ENCODE peak calls at places on chromosomes 5 and 9, in nine cellular contexts. One of them, this sample, is unnamed.

GRCh38 chr9:23005061-23005690 is 558.6 kb downstream of the DMRTA1 start:
- DNase-seq in esophagus muscularis mucosa: no peak
- DNase-seq in esophagus squamous epithelium: no peak
- DNase-seq in HCT116: no peak
- DNase-seq in A549: no peak
- DNase-seq in ovary: no peak
- DNase-seq in H1: no peak
- DNase-seq in body of pancreas: no peak
- DNase-seq in IMR-90: no peak
- DNase-seq in this sample: no peak

GRCh38 chr9:14399736-14400657 is 86.1 kb upstream of the NFIB start:
- DNase-seq in esophagus muscularis mucosa: no peak
- DNase-seq in esophagus squamous epithelium: no peak
- DNase-seq in HCT116: no peak
- DNase-seq in A549: no peak
- DNase-seq in ovary: no peak
- DNase-seq in H1: no peak
- DNase-seq in body of pancreas: no peak
- DNase-seq in IMR-90: no peak
- DNase-seq in this sample: no peak

GRCh38 chr5:160083501-160083900 is 35.7 kb downstream of the PWWP2A start:
- DNase-seq in esophagus muscularis mucosa: no peak
- DNase-seq in esophagus squamous epithelium: no peak
- DNase-seq in HCT116: no peak
- DNase-seq in A549: peak
- DNase-seq in ovary: no peak
- DNase-seq in H1: no peak
- DNase-seq in body of pancreas: no peak
- DNase-seq in IMR-90: no peak
- DNase-seq in this sample: no peak

GRCh38 chr9:69556707-69557106 is 115.5 kb downstream of the APBA1 start:
- DNase-seq in esophagus muscularis mucosa: no peak
- DNase-seq in esophagus squamous epithelium: no peak
- DNase-seq in HCT116: no peak
- DNase-seq in A549: no peak
- DNase-seq in ovary: no peak
- DNase-seq in H1: no peak
- DNase-seq in body of pancreas: no peak
- DNase-seq in IMR-90: no peak
- DNase-seq in this sample: no peak

GRCh38 chr9:79292731-79293280 is 279.0 kb upstream of the TLE4 start:
- DNase-seq in esophagus muscularis mucosa: peak
- DNase-seq in esophagus squamous epithelium: no peak
- DNase-seq in HCT116: no peak
- DNase-seq in A549: no peak
- DNase-seq in ovary: no peak
- DNase-seq in H1: no peak
- DNase-seq in body of pancreas: no peak
- DNase-seq in IMR-90: no peak
- DNase-seq in this sample: no peak

GRCh38 chr9:112494153-112494552 is 7.5 kb downstream of the KIAA1958 start:
- DNase-seq in esophagus muscularis mucosa: no peak
- DNase-seq in esophagus squamous epithelium: no peak
- DNase-seq in HCT116: no peak
- DNase-seq in A549: no peak
- DNase-seq in ovary: no peak
- DNase-seq in H1: no peak
- DNase-seq in body of pancreas: no peak
- DNase-seq in IMR-90: no peak
- DNase-seq in this sample: no peak

GRCh38 chr5:33901176-33901575 is 9.4 kb upstream of the ADAMTS12 start:
- DNase-seq in esophagus muscularis mucosa: no peak
- DNase-seq in esophagus squamous epithelium: no peak
- DNase-seq in HCT116: no peak
- DNase-seq in A549: no peak
- DNase-seq in ovary: no peak
- DNase-seq in H1: no peak
- DNase-seq in body of pancreas: no peak
- DNase-seq in IMR-90: peak
- DNase-seq in this sample: no peak

GRCh38 chr5:133049726-133050048 is 2.1 kb upstream of the HSPA4 start:
- DNase-seq in esophagus muscularis mucosa: no peak
- DNase-seq in esophagus squamous epithelium: no peak
- DNase-seq in HCT116: no peak
- DNase-seq in A549: peak
- DNase-seq in ovary: no peak
- DNase-seq in H1: no peak
- DNase-seq in body of pancreas: no peak
- DNase-seq in IMR-90: no peak
- DNase-seq in this sample: no peak

GRCh38 chr9:128118971-128119665 is 8.4 kb downstream of the PTGES2 start:
- DNase-seq in esophagus muscularis mucosa: no peak
- DNase-seq in esophagus squamous epithelium: no peak
- DNase-seq in HCT116: no peak
- DNase-seq in A549: no peak
- DNase-seq in ovary: peak
- DNase-seq in H1: no peak
- DNase-seq in body of pancreas: peak
- DNase-seq in IMR-90: no peak
- DNase-seq in this sample: no peak

GRCh38 chr9:87816041-87816440 is 66.6 kb upstream of the SPATA31E1 start:
- DNase-seq in esophagus muscularis mucosa: no peak
- DNase-seq in esophagus squamous epithelium: no peak
- DNase-seq in HCT116: no peak
- DNase-seq in A549: no peak
- DNase-seq in ovary: no peak
- DNase-seq in H1: no peak
- DNase-seq in body of pancreas: peak
- DNase-seq in IMR-90: peak
- DNase-seq in this sample: no peak

GRCh38 chr5:141223112-141223783 is at the start of gene PCDHB14:
- DNase-seq in esophagus muscularis mucosa: no peak
- DNase-seq in esophagus squamous epithelium: no peak
- DNase-seq in HCT116: peak
- DNase-seq in A549: peak
- DNase-seq in ovary: no peak
- DNase-seq in H1: no peak
- DNase-seq in body of pancreas: peak
- DNase-seq in IMR-90: peak
- DNase-seq in this sample: no peak

GRCh38 chr9:85615792-85616191 is 126.0 kb downstream of the AGTPBP1 start:
- DNase-seq in esophagus muscularis mucosa: no peak
- DNase-seq in esophagus squamous epithelium: no peak
- DNase-seq in HCT116: no peak
- DNase-seq in A549: no peak
- DNase-seq in ovary: no peak
- DNase-seq in H1: no peak
- DNase-seq in body of pancreas: no peak
- DNase-seq in IMR-90: no peak
- DNase-seq in this sample: no peak

DNA sequence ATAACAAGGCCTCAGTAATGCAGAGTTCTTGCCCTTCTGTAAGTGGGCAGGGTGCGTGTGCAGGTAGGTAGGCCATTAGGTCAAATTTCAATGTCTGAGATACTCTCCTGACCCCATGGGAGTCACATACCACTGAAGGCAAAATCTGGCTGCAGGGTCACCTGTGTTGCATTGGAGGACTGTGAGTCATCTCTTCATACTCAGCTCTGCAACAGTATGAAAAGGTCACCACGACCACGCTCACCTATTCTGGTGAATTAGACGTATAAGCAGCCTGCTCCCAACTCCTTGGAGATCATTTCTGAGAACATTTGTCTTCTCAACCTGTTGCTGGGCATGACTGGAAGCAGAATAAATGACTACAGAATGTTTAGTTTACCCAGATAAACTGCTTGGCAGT is 599.8 kb downstream of the PDE4D start:
- DNase-seq in esophagus muscularis mucosa: no peak
- DNase-seq in esophagus squamous epithelium: no peak
- DNase-seq in HCT116: no peak
- DNase-seq in A549: no peak
- DNase-seq in ovary: no peak
- DNase-seq in H1: no peak
- DNase-seq in body of pancreas: no peak
- DNase-seq in IMR-90: no peak
- DNase-seq in this sample: no peak
- TF ChIP-seq POLR2A in esophagus muscularis mucosa: no peak
- TF ChIP-seq POLR2A in esophagus squamous epithelium: no peak
- TF ChIP-seq POLR2A in HCT116: no peak
- TF ChIP-seq POLR2A in A549: no peak
- TF ChIP-seq POLR2A in ovary: no peak
- TF ChIP-seq POLR2A in H1: no peak
- TF ChIP-seq POLR2A in body of pancreas: no peak
- TF ChIP-seq POLR2A in IMR-90: no peak
- TF ChIP-seq POLR2A in this sample: no peak

DNA sequence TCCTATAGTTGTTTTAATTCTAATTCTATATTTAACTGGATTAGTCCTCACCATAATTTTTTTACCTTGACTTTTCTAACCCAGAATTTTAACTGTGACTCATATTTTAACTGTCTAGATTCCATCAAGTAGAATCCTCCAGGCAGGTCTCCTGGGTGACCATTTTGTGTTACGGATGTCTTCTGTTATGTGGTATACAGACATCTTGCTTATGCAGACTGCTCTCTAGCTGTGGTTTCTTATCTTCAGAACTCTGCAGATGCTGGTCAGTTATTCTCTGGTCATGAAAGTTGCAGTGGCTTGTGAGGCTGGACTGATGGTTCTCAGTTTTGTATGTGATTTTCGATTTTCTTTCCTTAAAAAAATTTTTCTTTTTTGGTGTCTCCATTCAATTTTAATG is 139.4 kb downstream of the ATG10 start:
- DNase-seq in esophagus muscularis mucosa: no peak
- DNase-seq in esophagus squamous epithelium: no peak
- DNase-seq in HCT116: no peak
- DNase-seq in A549: no peak
- DNase-seq in ovary: no peak
- DNase-seq in H1: no peak
- DNase-seq in body of pancreas: no peak
- DNase-seq in IMR-90: peak
- DNase-seq in this sample: no peak
- H3K4me3 ChIP-seq in esophagus muscularis mucosa: no peak
- H3K4me3 ChIP-seq in esophagus squamous epithelium: no peak
- H3K4me3 ChIP-seq in HCT116: no peak
- H3K4me3 ChIP-seq in A549: no peak
- H3K4me3 ChIP-seq in ovary: no peak
- H3K4me3 ChIP-seq in H1: no peak
- H3K4me3 ChIP-seq in body of pancreas: no peak
- H3K4me3 ChIP-seq in IMR-90: no peak
- H3K4me3 ChIP-seq in this sample: no peak

GRCh38 chr5:134141346-134142050 is 27.0 kb downstream of the TCF7 start:
- DNase-seq in esophagus muscularis mucosa: no peak
- DNase-seq in esophagus squamous epithelium: no peak
- DNase-seq in HCT116: no peak
- DNase-seq in A549: no peak
- DNase-seq in ovary: no peak
- DNase-seq in H1: peak
- DNase-seq in body of pancreas: peak
- DNase-seq in IMR-90: no peak
- DNase-seq in this sample: peak

GRCh38 chr5:134139377-134139851 is 24.9 kb downstream of the TCF7 start:
- DNase-seq in esophagus muscularis mucosa: peak
- DNase-seq in esophagus squamous epithelium: no peak
- DNase-seq in HCT116: no peak
- DNase-seq in A549: no peak
- DNase-seq in ovary: peak
- DNase-seq in H1: no peak
- DNase-seq in body of pancreas: peak
- DNase-seq in IMR-90: no peak
- DNase-seq in this sample: no peak

GRCh38 chr5:134139891-134140469 is 25.5 kb downstream of the TCF7 start:
- DNase-seq in esophagus muscularis mucosa: no peak
- DNase-seq in esophagus squamous epithelium: no peak
- DNase-seq in HCT116: no peak
- DNase-seq in A549: no peak
- DNase-seq in ovary: no peak
- DNase-seq in H1: no peak
- DNase-seq in body of pancreas: peak
- DNase-seq in IMR-90: no peak
- DNase-seq in this sample: peak

GRCh38 chr5:134142088-134142487 is 27.6 kb downstream of the TCF7 start:
- DNase-seq in esophagus muscularis mucosa: peak
- DNase-seq in esophagus squamous epithelium: no peak
- DNase-seq in HCT116: no peak
- DNase-seq in A549: no peak
- DNase-seq in ovary: no peak
- DNase-seq in H1: peak
- DNase-seq in body of pancreas: peak
- DNase-seq in IMR-90: no peak
- DNase-seq in this sample: peak

DNA sequence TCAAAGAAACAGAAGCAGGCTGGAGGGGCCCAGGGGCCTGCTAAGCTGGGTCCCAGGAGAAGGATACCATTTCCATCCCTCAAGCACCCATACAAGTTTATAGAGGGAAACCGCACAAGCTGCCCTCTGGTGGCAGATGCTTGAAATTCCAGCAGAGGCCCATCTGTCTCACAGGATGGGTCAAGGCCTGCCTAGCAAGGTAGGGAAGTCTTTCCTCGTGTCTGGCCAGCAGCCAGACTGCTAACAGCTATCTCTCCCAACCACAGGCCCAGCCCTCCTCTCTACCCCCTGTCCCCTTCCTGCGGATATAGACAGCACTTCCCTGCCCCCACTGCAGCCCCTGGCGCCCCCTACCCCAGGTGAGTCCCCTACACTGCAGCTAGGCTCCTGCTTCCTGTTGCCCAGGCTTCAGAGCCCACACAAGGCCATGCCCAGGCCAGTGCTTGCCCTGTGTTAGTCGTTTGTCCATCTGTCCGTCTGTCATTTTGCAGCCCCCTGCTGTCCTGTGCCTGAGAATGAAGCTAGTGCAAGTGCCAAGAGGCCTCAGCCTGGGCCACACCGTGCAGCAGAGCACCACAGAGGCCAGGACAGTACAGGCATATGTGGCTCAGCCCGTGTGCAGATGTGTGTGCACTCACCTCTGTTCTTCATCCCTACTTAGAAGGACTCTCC is 26.2 kb downstream of the TCF7 start:
- DNase-seq in esophagus muscularis mucosa: peak
- DNase-seq in esophagus squamous epithelium: no peak
- DNase-seq in HCT116: peak
- DNase-seq in A549: peak
- DNase-seq in ovary: peak
- DNase-seq in H1: peak
- DNase-seq in body of pancreas: peak
- DNase-seq in IMR-90: peak
- DNase-seq in this sample: peak
- TF ChIP-seq POLR2A in esophagus muscularis mucosa: no peak
- TF ChIP-seq POLR2A in esophagus squamous epithelium: no peak
- TF ChIP-seq POLR2A in HCT116: no peak
- TF ChIP-seq POLR2A in A549: no peak
- TF ChIP-seq POLR2A in ovary: no peak
- TF ChIP-seq POLR2A in H1: no peak
- TF ChIP-seq POLR2A in body of pancreas: no peak
- TF ChIP-seq POLR2A in IMR-90: no peak
- TF ChIP-seq POLR2A in this sample: no peak

DNA sequence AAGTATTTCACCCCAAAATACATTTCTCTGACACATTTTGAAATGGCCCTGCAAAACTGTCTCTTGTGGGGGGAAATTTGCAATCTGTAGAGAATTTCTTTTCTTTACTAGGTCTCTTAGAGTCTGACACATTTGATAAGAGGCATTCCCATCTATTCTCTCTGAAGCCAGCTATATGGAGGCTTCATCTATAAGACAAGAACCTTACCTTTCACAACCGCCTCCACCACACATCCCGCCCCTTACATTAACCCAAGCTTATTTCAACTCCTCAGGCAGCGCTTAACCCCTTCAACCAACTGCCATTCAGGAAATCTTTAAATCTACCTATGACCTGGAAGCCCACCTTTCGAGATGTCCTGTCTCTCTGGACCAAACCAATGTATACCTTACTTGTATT is 829.5 kb downstream of the TLE4 start:
- DNase-seq in esophagus muscularis mucosa: no peak
- DNase-seq in esophagus squamous epithelium: no peak
- DNase-seq in HCT116: no peak
- DNase-seq in A549: no peak
- DNase-seq in ovary: no peak
- DNase-seq in H1: no peak
- DNase-seq in body of pancreas: no peak
- DNase-seq in IMR-90: no peak
- DNase-seq in this sample: no peak
- H3K4me3 ChIP-seq in esophagus muscularis mucosa: no peak
- H3K4me3 ChIP-seq in esophagus squamous epithelium: no peak
- H3K4me3 ChIP-seq in HCT116: no peak
- H3K4me3 ChIP-seq in A549: no peak
- H3K4me3 ChIP-seq in ovary: no peak
- H3K4me3 ChIP-seq in H1: no peak
- H3K4me3 ChIP-seq in body of pancreas: no peak
- H3K4me3 ChIP-seq in IMR-90: no peak
- H3K4me3 ChIP-seq in this sample: no peak